ENCODE peak calls at places on chromosome 21, in six cellular contexts. S is stimulated activated naive B cell treated with anti-CD40 and anti-IgM and Interleukin-4, amounts not matched to agents 10 μg/mL and 1 μg/mL and 100 μg/mL, for 72 hours; M is anterior cingulate cortex; D is HL-60; F is SHP77; J is T-helper 1 cell. T is an unnamed sample.

GRCh38 chr21:34351786-34352241 is 12.0 kb upstream of the KCNE2 start:
- DNase-seq in S (peak), M (peak), D (peak), F (peak), J (no peak), T (no peak)

GRCh38 chr21:31405638-31406037 is 61.6 kb upstream of the TIAM1 start:
- DNase-seq in S (no peak), M (no peak), D (no peak), F (no peak), J (no peak), T (no peak)

GRCh38 chr21:45299026-45299863 is 11.6 kb upstream of the POFUT2 start:
- DNase-seq in S (no peak), M (no peak), D (no peak), F (no peak), J (no peak), T (no peak)

GRCh38 chr21:34129039-34129891 is 55.9 kb downstream of the MRPS6 start:
- DNase-seq in S (no peak), M (peak), D (no peak), F (peak), J (no peak), T (no peak)

GRCh38 chr21:29318354-29318753 is 19.6 kb downstream of the BACH1 start:
- DNase-seq in S (no peak), M (no peak), D (no peak), F (peak), J (no peak), T (no peak)

GRCh38 chr21:44475266-44475665 is 20.0 kb downstream of the LRRC3 start:
- DNase-seq in S (no peak), M (no peak), D (no peak), F (no peak), J (no peak), T (no peak)

GRCh38 chr21:36320421-36321324 is 676 bp downstream of the MORC3 start:
- DNase-seq in S (no peak), M (peak), D (peak), F (peak), J (no peak), T (peak)

GRCh38 chr21:46557919-46558392 is 46.9 kb downstream of the S100B start:
- DNase-seq in S (no peak), M (no peak), D (no peak), F (no peak), J (no peak), T (no peak)

GRCh38 chr21:41526478-41527087 is 18.6 kb upstream of the TMPRSS2 start:
- DNase-seq in S (no peak), M (no peak), D (no peak), F (no peak), J (no peak), T (no peak)

GRCh38 chr21:7957713-7958064 is 2563.7 kb upstream of the TPTE start:
- DNase-seq in S (no peak), M (no peak), D (no peak), F (no peak), J (no peak), T (no peak)

GRCh38 chr21:16954787-16955186 is 558.1 kb upstream of the CXADR start:
- DNase-seq in S (no peak), M (no peak), D (no peak), F (no peak), J (no peak), T (no peak)

GRCh38 chr21:32560896-32561295 is 24.4 kb downstream of the TCP10L start:
- DNase-seq in S (no peak), M (no peak), D (no peak), F (no peak), J (no peak), T (no peak)

GRCh38 chr21:25456672-25457071 is 150.6 kb downstream of the MRPL39 start:
- DNase-seq in S (peak), M (no peak), D (no peak), F (no peak), J (no peak), T (no peak)

GRCh38 chr21:33308586-33309490 is 15.9 kb upstream of the IFNAR1 start:
- DNase-seq in S (peak), M (no peak), D (peak), F (peak), J (no peak), T (no peak)

GRCh38 chr21:43324596-43324995 is 102.3 kb downstream of the SIK1 start:
- DNase-seq in S (no peak), M (no peak), D (no peak), F (no peak), J (no peak), T (no peak)

GRCh38 chr21:42421018-42421793 is 17.5 kb downstream of the UBASH3A start:
- DNase-seq in S (no peak), M (no peak), D (no peak), F (peak), J (no peak), T (no peak)

GRCh38 chr21:31213787-31214186 is 130.3 kb downstream of the TIAM1 start:
- DNase-seq in S (no peak), M (no peak), D (no peak), F (no peak), J (no peak), T (no peak)

GRCh38 chr21:9839011-9839661 is 682.2 kb upstream of the TPTE start:
- DNase-seq in S (no peak), M (no peak), D (no peak), F (no peak), J (no peak), T (peak)

GRCh38 chr21:46326110-46326703 is 2.3 kb downstream of the PCNT start:
- DNase-seq in S (no peak), M (no peak), D (no peak), F (no peak), J (no peak), T (no peak)

GRCh38 chr21:41189147-41189538 is 21.2 kb downstream of the BACE2 start:
- DNase-seq in S (no peak), M (no peak), D (no peak), F (no peak), J (no peak), T (no peak)

T was measured in CD14-positive monocyte.